ENCODE peak calls at places on chromosomes 3 and 15, in seven cellular contexts. N, T, Q, F, M, D and U are unnamed samples.

GRCh38 chr15:89329329-89330084 is 5.1 kb downstream of the POLG start:
- DNase-seq in N (no peak), F (no peak), Q (no peak), T (no peak), D (peak; percentile 62), M (no peak), U (no peak)

GRCh38 chr15:43370310-43370974 is 401 bp downstream of the ZSCAN29 start:
- DNase-seq in T (no peak), M (peak; percentile 36), Q (no peak), N (peak; percentile 50), D (no peak), F (peak; percentile 13), U (peak; percentile 27)

GRCh38 chr15:48978638-48979037 is 14.9 kb upstream of the SHC4 start:
- DNase-seq in F (no peak), Q (no peak), D (no peak), N (no peak), T (no peak), M (no peak), U (no peak)

GRCh38 chr3:97481416-97481815 is 283.1 kb upstream of the ARL6 start:
- DNase-seq in T (no peak), F (no peak), M (no peak), N (no peak), D (no peak), Q (no peak), U (no peak)

GRCh38 chr15:33242669-33243191 is 48.2 kb upstream of the FMN1 start:
- DNase-seq in N (peak; percentile 25), D (no peak), Q (no peak), M (peak; percentile 50), F (peak; percentile 15), T (no peak), U (no peak)

GRCh38 chr15:95302206-95302605 is 1028.3 kb upstream of the NR2F2 start:
- DNase-seq in N (no peak), T (no peak), D (no peak), M (no peak), Q (no peak), F (no peak), U (no peak)

GRCh38 chr3:179015551-179016020 is 56.0 kb downstream of the ZMAT3 start:
- DNase-seq in Q (no peak), F (peak; percentile 84), N (peak; percentile 65), T (no peak), M (peak; percentile 82), D (no peak), U (no peak)

GRCh38 chr15:74829500-74829899 is 3.1 kb downstream of the CPLX3 start:
- DNase-seq in Q (no peak), N (peak; percentile 54), T (no peak), M (no peak), D (no peak), F (no peak), U (no peak)

GRCh38 chr15:51724199-51724598 is 13.3 kb downstream of the LYSMD2 start:
- DNase-seq in M (no peak), N (no peak), F (no peak), D (no peak), Q (no peak), T (no peak), U (no peak)

GRCh38 chr3:194087995-194088841 is 47.7 kb upstream of the HES1 start:
- DNase-seq in N (no peak), T (no peak), D (peak; percentile 81), Q (no peak), M (peak; percentile 59), F (no peak), U (no peak)

GRCh38 chr15:85458764-85459163 is 78.4 kb downstream of the AKAP13 start:
- DNase-seq in Q (no peak), N (no peak), M (peak; percentile 54), F (no peak), D (no peak), T (no peak), U (no peak)

GRCh38 chr3:126146525-126147146 is 33.8 kb downstream of the ALDH1L1 start:
- DNase-seq in Q (no peak), T (no peak), F (no peak), D (peak; percentile 80), N (peak; percentile 3), M (no peak), U (no peak)

GRCh38 chr3:192422998-192423349 is 304.4 kb downstream of the FGF12 start:
- DNase-seq in T (no peak), N (no peak), M (peak; percentile 29), F (no peak), Q (no peak), D (no peak), U (no peak)

GRCh38 chr3:42500091-42500490 is 2.4 kb upstream of the VIPR1 start:
- DNase-seq in M (no peak), D (peak; percentile 78), F (no peak), N (no peak), T (no peak), Q (no peak), U (no peak)